ENCODE peak calls at places on chromosome 22, in seven cellular contexts. U is type B pancreatic cell; D is naive thymus-derived CD8-positive, alpha-beta T cell; K is naive B cell; J is astrocyte of the spinal cord; C is fibroblast of mammary gland; Q is heart left ventricle. Y is an unnamed sample.

GRCh38 chr22:36988075-36988474 is 31.2 kb downstream of the TST start:
- DNase-seq in C (no peak), U (no peak), D (no peak), J (no peak), Q (no peak), K (no peak), Y (no peak)

GRCh38 chr22:24208012-24208749 is 26.9 kb downstream of the SUSD2 start:
- DNase-seq in U (no peak), K (no peak), Q (peak; percentile 68), C (peak; percentile 99), D (no peak), J (peak; percentile 98), Y (no peak)

GRCh38 chr22:20531404-20532181 is 24.2 kb downstream of the MED15 start:
- DNase-seq in Q (peak; percentile 61), C (peak; percentile 90), D (no peak), J (peak; percentile 87), K (no peak), U (no peak), Y (no peak)

GRCh38 chr22:44664149-44664548 is 37.9 kb upstream of the PRR5 start:
- DNase-seq in U (no peak), D (peak; percentile 42), C (no peak), J (peak; percentile 18), Q (peak; percentile 73), K (no peak), Y (no peak)

GRCh38 chr22:31857247-31857646 is 87.1 kb upstream of the YWHAH start:
- DNase-seq in U (no peak), Q (no peak), C (no peak), J (no peak), D (no peak), K (no peak), Y (peak; percentile 63)

GRCh38 chr22:41621911-41622179 is 750 bp downstream of the XRCC6 start:
- DNase-seq in C (no peak), J (no peak), K (no peak), U (no peak), D (no peak), Q (no peak), Y (no peak)

GRCh38 chr22:41998361-41999261 is at the start of gene WBP2NL:
- DNase-seq in K (peak; percentile 92), C (peak; percentile 72), D (peak; percentile 91), Q (peak; percentile 82), U (no peak), J (peak; percentile 80), Y (peak; percentile 90)

GRCh38 chr22:33110562-33111163 is 52.5 kb upstream of the SYN3 start:
- DNase-seq in J (no peak), D (no peak), C (peak; percentile 19), U (no peak), K (no peak), Q (no peak), Y (no peak)

GRCh38 chr22:48035897-48036296 is 1273.4 kb downstream of the TBC1D22A start:
- DNase-seq in D (no peak), C (no peak), J (no peak), U (peak; percentile 15), Q (no peak), K (no peak), Y (no peak)

GRCh38 chr22:43485717-43486116 is 73.9 kb downstream of the MPPED1 start:
- DNase-seq in K (no peak), J (no peak), Q (no peak), C (no peak), D (no peak), U (no peak), Y (no peak)

GRCh38 chr22:49093192-49093880 is 734.3 kb downstream of the BRD1 start:
- DNase-seq in C (no peak), U (no peak), D (no peak), K (no peak), J (no peak), Q (no peak), Y (no peak)

GRCh38 chr22:17867160-17867785 is 93.0 kb upstream of the BID start:
- DNase-seq in K (no peak), D (no peak), J (no peak), C (no peak), Q (peak; percentile 74), U (no peak), Y (no peak)

GRCh38 chr22:25555506-25556060 is 8.9 kb upstream of the GRK3 start:
- DNase-seq in C (no peak), D (no peak), Q (no peak), U (no peak), K (no peak), J (no peak), Y (no peak)

GRCh38 chr22:31271026-31271425 is 21.3 kb downstream of the PIK3IP1 start:
- DNase-seq in D (no peak), C (no peak), Q (no peak), J (no peak), K (no peak), U (no peak), Y (no peak)

GRCh38 chr22:19440411-19441195 is 6.9 kb downstream of the C22orf39 start:
- DNase-seq in J (no peak), K (no peak), Q (no peak), U (no peak), D (no peak), C (no peak), Y (no peak)

GRCh38 chr22:38698407-38699094 is 2.2 kb downstream of the JOSD1 start:
- DNase-seq in K (no peak), D (no peak), U (no peak), C (no peak), Q (no peak), J (no peak), Y (no peak)

GRCh38 chr22:19422440-19423301 is 8.9 kb downstream of the HIRA start:
- DNase-seq in J (peak; percentile 9), K (no peak), D (no peak), Q (no peak), C (no peak), U (no peak), Y (no peak)

GRCh38 chr22:47612136-47612910 is 849.9 kb downstream of the TBC1D22A start:
- DNase-seq in C (no peak), K (no peak), J (no peak), Q (no peak), D (no peak), U (no peak), Y (no peak)

GRCh38 chr22:39990688-39991087 is 4.1 kb upstream of the FAM83F start:
- DNase-seq in D (no peak), K (no peak), J (no peak), Q (no peak), U (no peak), C (no peak), Y (no peak)

GRCh38 chr22:50443202-50443601 is 31.6 kb downstream of the SBF1 start:
- DNase-seq in D (peak; percentile 42), U (no peak), J (no peak), Q (no peak), K (no peak), C (no peak), Y (no peak)

GRCh38 chr22:45584621-45585436 is 82.1 kb downstream of the FBLN1 start:
- DNase-seq in U (no peak), D (no peak), Q (no peak), K (no peak), J (no peak), C (peak; percentile 52), Y (no peak)

GRCh38 chr22:37244922-37245722 is 1.1 kb upstream of the RAC2 start:
- DNase-seq in K (peak; percentile 86), J (no peak), D (no peak), U (no peak), C (no peak), Q (no peak), Y (no peak)

GRCh38 chr22:50085211-50085999 is at the start of gene MLC1:
- DNase-seq in U (no peak), K (peak; percentile 3), D (peak; percentile 37), Q (no peak), J (no peak), C (no peak), Y (no peak)

GRCh38 chr22:39490135-39490798 is 11.8 kb upstream of the MIEF1 start:
- DNase-seq in J (peak; percentile 62), U (no peak), Q (peak; percentile 82), K (peak; percentile 72), D (peak; percentile 77), C (peak; percentile 75), Y (peak; percentile 79)